ENCODE peak calls at places on chromosomes 4 and X, in six cellular contexts. E, M, S, D, I and A are unnamed samples.

GRCh38 chr4:8295471-8295870 is 25.9 kb downstream of the HTRA3 start:
- DNase-seq in M (no peak), I (no peak), S (no peak), D (no peak), E (no peak), A (no peak)

GRCh38 chr4:6493668-6494304 is 21.4 kb upstream of the PPP2R2C start:
- DNase-seq in M (peak), I (no peak), D (peak), S (no peak), E (peak), A (no peak)

GRCh38 chr4:99205104-99205979 is 13.7 kb downstream of the ADH6 start:
- DNase-seq in M (no peak), E (peak), S (no peak), D (no peak), I (peak), A (no peak)

GRCh38 chr4:8892556-8893226 is 21.1 kb upstream of the HMX1 start:
- DNase-seq in M (no peak), D (no peak), S (no peak), E (no peak), I (no peak), A (no peak)

GRCh38 chr4:31737419-31737818 is 1017.2 kb downstream of the PCDH7 start:
- DNase-seq in S (no peak), I (no peak), E (no peak), M (no peak), D (no peak), A (no peak)

GRCh38 chr4:30802622-30803323 is 82.6 kb downstream of the PCDH7 start:
- DNase-seq in M (no peak), E (peak), D (no peak), I (no peak), S (no peak), A (no peak)

GRCh38 chr4:134308910-134309309 is 107.3 kb upstream of the PABPC4L start:
- DNase-seq in M (no peak), I (no peak), S (no peak), E (no peak), D (no peak), A (no peak)

GRCh38 chr4:37812713-37813112 is 13.8 kb upstream of the PGM2 start:
- DNase-seq in S (no peak), M (no peak), D (no peak), I (peak), E (peak), A (peak)

GRCh38 chrX:17812763-17813162 is 48.3 kb downstream of the RAI2 start:
- DNase-seq in E (no peak), S (no peak), D (no peak), M (no peak), I (peak), A (no peak)

GRCh38 chrX:54180403-54180802 is 2.7 kb downstream of the FAM120C start:
- DNase-seq in S (no peak), E (peak), I (no peak), M (no peak), D (no peak), A (peak)

GRCh38 chrX:49166914-49167739 is 4.6 kb downstream of the MAGIX start:
- DNase-seq in I (no peak), D (no peak), M (no peak), E (peak), S (no peak), A (peak)

GRCh38 chr4:57055873-57056272 is 54.3 kb downstream of the IGFBP7 start:
- DNase-seq in I (no peak), D (no peak), E (no peak), S (no peak), M (no peak), A (peak)

GRCh38 chr4:78648639-78649363 is 97.2 kb downstream of the ANXA3 start:
- DNase-seq in D (no peak), I (peak), E (no peak), S (no peak), M (no peak), A (no peak)

GRCh38 chr4:1381181-1381621 is 25.0 kb downstream of the NKX1-1 start:
- DNase-seq in D (no peak), S (no peak), E (no peak), M (no peak), I (no peak), A (no peak)

GRCh38 chr4:152696764-152697250 is 17.0 kb upstream of the TMEM154 start:
- DNase-seq in E (peak), M (no peak), I (no peak), S (no peak), D (no peak), A (peak)
- H2AK5ac ChIP-seq in E (no peak), M (no peak), I (no peak), S (no peak), D (no peak), A (no peak)

GRCh38 chrX:10017866-10018265 is 50.7 kb downstream of the CLDN34 start:
- DNase-seq in S (no peak), I (peak), M (no peak), E (peak), D (no peak), A (peak)

GRCh38 chrX:10016516-10017132 is 49.5 kb downstream of the CLDN34 start:
- DNase-seq in E (no peak), S (no peak), M (no peak), D (no peak), I (peak), A (no peak)

GRCh38 chrX:10012776-10013175 is 45.6 kb downstream of the CLDN34 start:
- DNase-seq in E (no peak), I (no peak), D (no peak), S (no peak), M (no peak), A (no peak)

GRCh38 chrX:10014462-10015373 is 47.6 kb downstream of the CLDN34 start:
- DNase-seq in E (peak), S (peak), I (peak), M (peak), D (peak), A (peak)

GRCh38 chrX:10015711-10016515 is 48.8 kb downstream of the CLDN34 start:
- DNase-seq in S (no peak), D (peak), I (peak), M (no peak), E (peak), A (peak)
- H2BK120ac ChIP-seq in S (no peak), D (no peak), I (peak), M (no peak), E (no peak), A (peak)

GRCh38 chr4:149889976-149890375 is 74.3 kb upstream of the IQCM start:
- DNase-seq in E (no peak), S (no peak), I (no peak), D (no peak), M (no peak), A (no peak)
- H2AFZ ChIP-seq in E (no peak), S (no peak), I (no peak), D (no peak), M (no peak), A (no peak)

DNA sequence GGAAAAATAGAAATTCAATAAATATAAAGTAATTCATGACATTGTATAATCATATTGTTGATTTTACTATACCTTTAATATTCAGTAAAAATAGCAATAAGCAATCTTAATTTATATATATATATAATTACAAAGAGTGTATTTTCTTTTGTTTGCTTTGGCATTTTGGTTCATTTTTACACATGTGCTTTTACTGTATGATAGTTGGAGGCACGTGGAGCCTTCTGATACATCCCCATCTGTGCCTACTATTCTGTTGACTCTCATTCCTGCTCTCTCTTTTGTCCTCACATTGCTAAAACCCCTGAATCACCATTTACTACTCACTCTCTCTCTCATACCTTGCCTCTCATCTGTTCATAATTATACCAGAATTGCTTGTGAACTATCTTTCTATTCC is 106.4 kb upstream of the NDST4 start:
- DNase-seq in I (no peak), D (no peak), M (no peak), S (no peak), E (no peak), A (no peak)
- H2AK5ac ChIP-seq in I (no peak), D (no peak), M (no peak), S (no peak), E (no peak), A (no peak)

GRCh38 chrX:148593987-148594386 is 93.6 kb downstream of the AFF2 start:
- DNase-seq in D (no peak), I (no peak), E (no peak), S (no peak), M (no peak), A (no peak)

GRCh38 chrX:148592595-148592994 is 92.2 kb downstream of the AFF2 start:
- DNase-seq in S (no peak), E (no peak), M (no peak), I (no peak), D (no peak), A (no peak)

GRCh38 chrX:148593146-148593545 is 92.7 kb downstream of the AFF2 start:
- DNase-seq in E (no peak), S (no peak), M (no peak), I (no peak), D (no peak), A (no peak)

GRCh38 chrX:148588649-148589310 is 88.4 kb downstream of the AFF2 start:
- DNase-seq in M (no peak), D (no peak), I (no peak), E (no peak), S (no peak), A (no peak)
- H2BK120ac ChIP-seq in M (no peak), D (no peak), I (no peak), E (no peak), S (no peak), A (no peak)

GRCh38 chrX:12139934-12140611 is 1.8 kb downstream of the FRMPD4 start:
- DNase-seq in S (no peak), M (no peak), I (no peak), E (peak), D (no peak), A (no peak)

GRCh38 chrX:12137982-12138365 is 299 bp upstream of the FRMPD4 start:
- DNase-seq in M (no peak), I (no peak), D (peak), S (no peak), E (no peak), A (no peak)

GRCh38 chrX:12141511-12141910 is 3.2 kb downstream of the FRMPD4 start:
- DNase-seq in I (no peak), S (no peak), M (no peak), E (no peak), D (no peak), A (no peak)

GRCh38 chrX:12142661-12143060 is 4.4 kb downstream of the FRMPD4 start:
- DNase-seq in S (no peak), D (no peak), I (no peak), E (no peak), M (no peak), A (no peak)

GRCh38 chrX:12138366-12139313 is at the start of gene FRMPD4:
- DNase-seq in E (peak), S (no peak), D (peak), M (peak), I (peak), A (no peak)
- H2AFZ ChIP-seq in E (peak), S (peak), D (no peak), M (peak), I (no peak), A (no peak)

GRCh38 chr4:85751907-85752306 is 277.0 kb downstream of the ARHGAP24 start:
- DNase-seq in E (no peak), M (no peak), I (no peak), S (no peak), D (no peak), A (no peak)
- H2AK5ac ChIP-seq in E (no peak), M (no peak), I (no peak), S (no peak), D (no peak), A (no peak)

DNA sequence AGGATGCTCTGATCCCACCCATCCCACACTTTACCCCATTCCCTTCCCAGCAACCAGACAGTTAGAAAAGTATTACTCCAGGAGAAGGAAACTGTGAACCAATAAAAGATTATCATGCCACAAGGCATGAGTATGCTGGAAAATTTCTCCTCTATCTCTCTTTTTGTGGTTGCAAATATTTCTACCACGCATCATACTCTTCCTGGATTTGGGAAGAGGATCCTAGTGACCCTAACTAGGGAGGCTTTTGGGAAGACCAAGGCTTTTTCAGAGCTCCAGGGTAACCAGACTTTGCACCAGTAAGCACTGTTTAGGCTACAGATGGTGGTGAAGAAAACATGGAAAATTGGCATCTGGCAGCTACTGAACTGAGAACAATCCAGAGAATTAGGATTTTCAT is 257.6 kb upstream of the CLNK start:
- DNase-seq in D (no peak), S (no peak), E (no peak), M (no peak), I (no peak), A (no peak)
- H2BK120ac ChIP-seq in D (no peak), S (no peak), E (no peak), M (no peak), I (no peak), A (no peak)

DNA sequence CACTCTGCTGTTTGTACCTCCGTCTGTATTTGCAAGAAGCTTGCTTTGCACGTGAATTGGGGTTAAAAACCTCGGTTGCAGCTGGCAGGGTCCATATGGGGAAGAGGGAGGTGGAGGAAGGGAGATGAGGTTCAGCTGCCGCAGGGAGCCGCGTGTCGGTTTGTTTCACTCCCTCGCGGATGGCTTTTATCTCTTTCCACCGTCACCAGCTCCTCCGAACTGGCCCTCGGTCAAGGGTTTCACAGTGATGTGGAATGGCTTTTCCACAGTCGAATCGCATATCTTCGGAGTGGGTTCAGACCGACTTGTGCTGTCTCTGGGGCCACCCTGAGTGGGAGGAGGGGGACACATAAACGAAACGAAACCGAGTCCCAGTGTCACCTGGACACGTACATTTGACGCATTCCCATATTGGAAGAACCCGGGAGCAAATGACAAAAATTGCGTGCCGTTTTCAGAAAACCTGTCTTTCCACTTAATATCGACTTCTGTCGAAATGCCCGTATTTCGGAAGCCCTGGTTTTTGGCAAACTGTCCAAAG is 929 bp downstream of the ZBTB33 start:
- DNase-seq in S (no peak), I (peak), E (peak), M (no peak), D (no peak), A (peak)
- H2AFZ ChIP-seq in S (no peak), I (peak), E (peak), M (peak), D (no peak), A (no peak)